ENCODE peak calls at places on chromosomes 16 and 17, in ten cellular contexts. One of them, this sample, is unnamed.
A peak's percentile ranks its signal among the peaks of the same experiment; 100 is the strongest.

GRCh38 chr17:37787055-37787720 is 42.3 kb upstream of the HNF1B start:
- DNase-seq in OCI-LY7: no peak
- DNase-seq in A549: peak; percentile 86
- DNase-seq in prostate gland: no peak
- DNase-seq in cardiac muscle cell: no peak
- DNase-seq in IMR-90: peak; percentile 72
- DNase-seq in neuronal stem cell: no peak
- DNase-seq in thoracic aorta: no peak
- DNase-seq in body of pancreas: peak; percentile 86
- DNase-seq in CD8-positive, alpha-beta T cell: no peak
- DNase-seq in this sample: no peak

GRCh38 chr16:82888616-82889015 is 261.8 kb downstream of the CDH13 start:
- DNase-seq in A549: no peak
- DNase-seq in cardiac muscle cell: no peak
- DNase-seq in CD8-positive, alpha-beta T cell: no peak
- DNase-seq in OCI-LY7: no peak
- DNase-seq in neuronal stem cell: no peak
- DNase-seq in IMR-90: peak; percentile 95
- DNase-seq in thoracic aorta: no peak
- DNase-seq in prostate gland: peak; percentile 20
- DNase-seq in body of pancreas: no peak
- DNase-seq in this sample: no peak

GRCh38 chr17:13601317-13601775 is 383 bp downstream of the HS3ST3A1 start:
- DNase-seq in prostate gland: no peak
- DNase-seq in cardiac muscle cell: peak; percentile 49
- DNase-seq in neuronal stem cell: no peak
- DNase-seq in thoracic aorta: no peak
- DNase-seq in CD8-positive, alpha-beta T cell: no peak
- DNase-seq in body of pancreas: no peak
- DNase-seq in A549: no peak
- DNase-seq in OCI-LY7: no peak
- DNase-seq in IMR-90: no peak
- DNase-seq in this sample: peak; percentile 68

GRCh38 chr17:2243953-2244352 is 59.6 kb downstream of the SMG6 start:
- DNase-seq in prostate gland: no peak
- DNase-seq in OCI-LY7: no peak
- DNase-seq in CD8-positive, alpha-beta T cell: no peak
- DNase-seq in cardiac muscle cell: no peak
- DNase-seq in IMR-90: peak; percentile 51
- DNase-seq in A549: no peak
- DNase-seq in body of pancreas: no peak
- DNase-seq in thoracic aorta: no peak
- DNase-seq in neuronal stem cell: no peak
- DNase-seq in this sample: no peak

GRCh38 chr16:10314811-10315210 is 71.0 kb upstream of the ATF7IP2 start:
- DNase-seq in neuronal stem cell: no peak
- DNase-seq in CD8-positive, alpha-beta T cell: no peak
- DNase-seq in prostate gland: no peak
- DNase-seq in body of pancreas: no peak
- DNase-seq in thoracic aorta: no peak
- DNase-seq in cardiac muscle cell: no peak
- DNase-seq in OCI-LY7: peak; percentile 66
- DNase-seq in A549: no peak
- DNase-seq in IMR-90: no peak
- DNase-seq in this sample: no peak

GRCh38 chr16:22089910-22090309 is 2.4 kb upstream of the VWA3A start:
- DNase-seq in IMR-90: no peak
- DNase-seq in prostate gland: no peak
- DNase-seq in body of pancreas: no peak
- DNase-seq in OCI-LY7: no peak
- DNase-seq in cardiac muscle cell: no peak
- DNase-seq in A549: no peak
- DNase-seq in thoracic aorta: no peak
- DNase-seq in CD8-positive, alpha-beta T cell: no peak
- DNase-seq in neuronal stem cell: no peak
- DNase-seq in this sample: no peak

GRCh38 chr16:75572859-75573542 is 6.8 kb downstream of the GABARAPL2 start:
- DNase-seq in prostate gland: no peak
- DNase-seq in body of pancreas: no peak
- DNase-seq in thoracic aorta: no peak
- DNase-seq in OCI-LY7: no peak
- DNase-seq in neuronal stem cell: no peak
- DNase-seq in CD8-positive, alpha-beta T cell: no peak
- DNase-seq in IMR-90: no peak
- DNase-seq in cardiac muscle cell: no peak
- DNase-seq in A549: no peak
- DNase-seq in this sample: no peak

GRCh38 chr16:4884972-4885874 is 37.9 kb downstream of the UBN1 start:
- DNase-seq in neuronal stem cell: no peak
- DNase-seq in CD8-positive, alpha-beta T cell: no peak
- DNase-seq in IMR-90: no peak
- DNase-seq in cardiac muscle cell: no peak
- DNase-seq in body of pancreas: no peak
- DNase-seq in prostate gland: no peak
- DNase-seq in OCI-LY7: no peak
- DNase-seq in thoracic aorta: no peak
- DNase-seq in A549: no peak
- DNase-seq in this sample: no peak

GRCh38 chr17:13025264-13025627 is 7.4 kb upstream of the ELAC2 start:
- DNase-seq in cardiac muscle cell: no peak
- DNase-seq in IMR-90: no peak
- DNase-seq in OCI-LY7: no peak
- DNase-seq in thoracic aorta: no peak
- DNase-seq in neuronal stem cell: no peak
- DNase-seq in prostate gland: no peak
- DNase-seq in CD8-positive, alpha-beta T cell: no peak
- DNase-seq in A549: no peak
- DNase-seq in body of pancreas: no peak
- DNase-seq in this sample: no peak

GRCh38 chr16:24921229-24921628 is 75.5 kb downstream of the SLC5A11 start:
- DNase-seq in neuronal stem cell: no peak
- DNase-seq in cardiac muscle cell: no peak
- DNase-seq in IMR-90: no peak
- DNase-seq in body of pancreas: no peak
- DNase-seq in prostate gland: no peak
- DNase-seq in A549: no peak
- DNase-seq in OCI-LY7: no peak
- DNase-seq in CD8-positive, alpha-beta T cell: peak; percentile 5
- DNase-seq in thoracic aorta: no peak
- DNase-seq in this sample: no peak

GRCh38 chr17:16991349-16992009 is 19.6 kb upstream of the TNFRSF13B start:
- DNase-seq in IMR-90: peak; percentile 57
- DNase-seq in prostate gland: peak; percentile 79
- DNase-seq in A549: peak; percentile 75
- DNase-seq in neuronal stem cell: peak; percentile 65
- DNase-seq in OCI-LY7: peak; percentile 90
- DNase-seq in body of pancreas: peak; percentile 89
- DNase-seq in thoracic aorta: no peak
- DNase-seq in CD8-positive, alpha-beta T cell: peak; percentile 84
- DNase-seq in cardiac muscle cell: peak; percentile 89
- DNase-seq in this sample: peak; percentile 45

GRCh38 chr17:44547625-44548297 is 9.5 kb upstream of the FZD2 start:
- DNase-seq in prostate gland: no peak
- DNase-seq in cardiac muscle cell: no peak
- DNase-seq in OCI-LY7: no peak
- DNase-seq in thoracic aorta: no peak
- DNase-seq in A549: no peak
- DNase-seq in body of pancreas: no peak
- DNase-seq in neuronal stem cell: no peak
- DNase-seq in IMR-90: no peak
- DNase-seq in CD8-positive, alpha-beta T cell: no peak
- DNase-seq in this sample: no peak

GRCh38 chr17:62085511-62086408 is 20.7 kb upstream of the MED13 start:
- DNase-seq in prostate gland: no peak
- DNase-seq in body of pancreas: no peak
- DNase-seq in cardiac muscle cell: no peak
- DNase-seq in IMR-90: peak; percentile 62
- DNase-seq in A549: no peak
- DNase-seq in CD8-positive, alpha-beta T cell: no peak
- DNase-seq in neuronal stem cell: no peak
- DNase-seq in thoracic aorta: no peak
- DNase-seq in OCI-LY7: no peak
- DNase-seq in this sample: no peak

GRCh38 chr17:77924757-77925336 is 33.7 kb upstream of the TNRC6C start:
- DNase-seq in thoracic aorta: no peak
- DNase-seq in prostate gland: no peak
- DNase-seq in cardiac muscle cell: no peak
- DNase-seq in CD8-positive, alpha-beta T cell: no peak
- DNase-seq in body of pancreas: peak; percentile 59
- DNase-seq in OCI-LY7: no peak
- DNase-seq in A549: no peak
- DNase-seq in neuronal stem cell: no peak
- DNase-seq in IMR-90: peak; percentile 49
- DNase-seq in this sample: no peak

GRCh38 chr17:65434878-65435277 is 126.6 kb downstream of the AXIN2 start:
- DNase-seq in thoracic aorta: no peak
- DNase-seq in prostate gland: no peak
- DNase-seq in neuronal stem cell: no peak
- DNase-seq in IMR-90: no peak
- DNase-seq in CD8-positive, alpha-beta T cell: no peak
- DNase-seq in OCI-LY7: no peak
- DNase-seq in cardiac muscle cell: no peak
- DNase-seq in A549: no peak
- DNase-seq in body of pancreas: no peak
- DNase-seq in this sample: no peak

GRCh38 chr16:3643095-3643730 is 11.3 kb upstream of the DNASE1 start:
- DNase-seq in OCI-LY7: no peak
- DNase-seq in A549: no peak
- DNase-seq in body of pancreas: no peak
- DNase-seq in prostate gland: no peak
- DNase-seq in neuronal stem cell: no peak
- DNase-seq in thoracic aorta: no peak
- DNase-seq in cardiac muscle cell: no peak
- DNase-seq in CD8-positive, alpha-beta T cell: no peak
- DNase-seq in IMR-90: no peak
- DNase-seq in this sample: peak; percentile 32
- H3K4me1 ChIP-seq in OCI-LY7: peaks cover under 1% of the 10 kb centered on the region
- H3K4me1 ChIP-seq in A549: peaks cover 16% of the 10 kb centered on the region
- H3K4me1 ChIP-seq in body of pancreas: peaks cover 14% of the 10 kb centered on the region
- H3K4me1 ChIP-seq in prostate gland: peaks cover 27% of the 10 kb centered on the region
- H3K4me1 ChIP-seq in neuronal stem cell: peaks cover 16% of the 10 kb centered on the region
- H3K4me1 ChIP-seq in thoracic aorta: no peaks in the 10 kb centered on the region
- H3K4me1 ChIP-seq in cardiac muscle cell: peaks cover 2% of the 10 kb centered on the region
- H3K4me1 ChIP-seq in CD8-positive, alpha-beta T cell: no peaks in the 10 kb centered on the region
- H3K4me1 ChIP-seq in IMR-90: peaks cover 10% of the 10 kb centered on the region
- H3K4me1 ChIP-seq in this sample: no peaks in the 10 kb centered on the region

GRCh38 chr17:27109346-27109745 is 184.6 kb upstream of the WSB1 start:
- DNase-seq in CD8-positive, alpha-beta T cell: no peak
- DNase-seq in OCI-LY7: no peak
- DNase-seq in body of pancreas: no peak
- DNase-seq in A549: no peak
- DNase-seq in prostate gland: no peak
- DNase-seq in cardiac muscle cell: no peak
- DNase-seq in neuronal stem cell: no peak
- DNase-seq in IMR-90: no peak
- DNase-seq in thoracic aorta: no peak
- DNase-seq in this sample: no peak
- H3K9me3 ChIP-seq in CD8-positive, alpha-beta T cell: no peaks in the 10 kb centered on the region
- H3K9me3 ChIP-seq in OCI-LY7: no peaks in the 10 kb centered on the region
- H3K9me3 ChIP-seq in body of pancreas: no peaks in the 10 kb centered on the region
- H3K9me3 ChIP-seq in A549: no peaks in the 10 kb centered on the region
- H3K9me3 ChIP-seq in prostate gland: no peaks in the 10 kb centered on the region
- H3K9me3 ChIP-seq in cardiac muscle cell: no peaks in the 10 kb centered on the region
- H3K9me3 ChIP-seq in neuronal stem cell: no peaks in the 10 kb centered on the region
- H3K9me3 ChIP-seq in IMR-90: no peaks in the 10 kb centered on the region
- H3K9me3 ChIP-seq in thoracic aorta: no peaks in the 10 kb centered on the region
- H3K9me3 ChIP-seq in this sample: no peaks in the 10 kb centered on the region

GRCh38 chr16:87201777-87202176 is 115.4 kb downstream of the C16orf95 start:
- DNase-seq in body of pancreas: no peak
- DNase-seq in IMR-90: no peak
- DNase-seq in A549: no peak
- DNase-seq in thoracic aorta: no peak
- DNase-seq in CD8-positive, alpha-beta T cell: no peak
- DNase-seq in OCI-LY7: no peak
- DNase-seq in neuronal stem cell: no peak
- DNase-seq in cardiac muscle cell: no peak
- DNase-seq in prostate gland: no peak
- DNase-seq in this sample: no peak

GRCh38 chr16:87199901-87200300 is 117.3 kb downstream of the C16orf95 start:
- DNase-seq in A549: no peak
- DNase-seq in thoracic aorta: no peak
- DNase-seq in prostate gland: no peak
- DNase-seq in OCI-LY7: no peak
- DNase-seq in cardiac muscle cell: no peak
- DNase-seq in body of pancreas: no peak
- DNase-seq in neuronal stem cell: no peak
- DNase-seq in IMR-90: no peak
- DNase-seq in CD8-positive, alpha-beta T cell: no peak
- DNase-seq in this sample: no peak

GRCh38 chr16:87201052-87201451 is 116.1 kb downstream of the C16orf95 start:
- DNase-seq in cardiac muscle cell: no peak
- DNase-seq in neuronal stem cell: no peak
- DNase-seq in body of pancreas: peak; percentile 37
- DNase-seq in IMR-90: peak; percentile 99
- DNase-seq in CD8-positive, alpha-beta T cell: no peak
- DNase-seq in A549: peak; percentile 56
- DNase-seq in prostate gland: no peak
- DNase-seq in OCI-LY7: no peak
- DNase-seq in thoracic aorta: peak; percentile 76
- DNase-seq in this sample: peak; percentile 90

GRCh38 chr16:87199379-87199778 is 117.8 kb downstream of the C16orf95 start:
- DNase-seq in cardiac muscle cell: no peak
- DNase-seq in thoracic aorta: no peak
- DNase-seq in IMR-90: no peak
- DNase-seq in prostate gland: no peak
- DNase-seq in A549: no peak
- DNase-seq in body of pancreas: no peak
- DNase-seq in neuronal stem cell: no peak
- DNase-seq in CD8-positive, alpha-beta T cell: no peak
- DNase-seq in OCI-LY7: no peak
- DNase-seq in this sample: no peak

DNA sequence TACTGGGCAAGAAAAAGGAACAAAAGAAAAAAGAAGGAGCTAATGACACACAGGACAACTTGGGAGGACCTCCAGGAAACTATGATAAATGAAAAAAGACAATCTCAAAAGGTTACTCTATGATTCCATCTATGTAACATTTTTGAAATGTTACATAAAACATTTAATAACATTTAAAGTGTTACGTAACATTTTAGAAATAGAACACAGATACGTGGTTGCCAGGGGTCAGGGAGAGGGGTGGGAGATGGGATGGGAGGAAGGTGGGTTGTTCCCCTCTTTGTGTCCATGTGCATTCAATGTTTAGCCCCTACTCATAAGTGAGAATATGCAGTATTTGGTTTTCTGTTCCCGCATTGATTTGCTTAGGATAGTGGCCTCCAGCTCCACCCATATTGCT is 116.6 kb downstream of the C16orf95 start:
- DNase-seq in IMR-90: no peak
- DNase-seq in CD8-positive, alpha-beta T cell: no peak
- DNase-seq in body of pancreas: no peak
- DNase-seq in cardiac muscle cell: no peak
- DNase-seq in A549: no peak
- DNase-seq in thoracic aorta: no peak
- DNase-seq in prostate gland: no peak
- DNase-seq in neuronal stem cell: no peak
- DNase-seq in OCI-LY7: no peak
- DNase-seq in this sample: no peak
- H3K27ac ChIP-seq in IMR-90: no peak overlapping the region
- H3K27ac ChIP-seq in CD8-positive, alpha-beta T cell: no peak overlapping the region
- H3K27ac ChIP-seq in body of pancreas: no peak overlapping the region
- H3K27ac ChIP-seq in cardiac muscle cell: no peak overlapping the region
- H3K27ac ChIP-seq in A549: no peak overlapping the region
- H3K27ac ChIP-seq in thoracic aorta: peak overlapping the region; percentile 70
- H3K27ac ChIP-seq in prostate gland: no peak overlapping the region
- H3K27ac ChIP-seq in neuronal stem cell: no peak overlapping the region
- H3K27ac ChIP-seq in OCI-LY7: no peak overlapping the region
- H3K27ac ChIP-seq in this sample: peak overlapping the region; percentile 72

GRCh38 chr16:67540756-67541155 is 12.1 kb downstream of the RIPOR1 start:
- DNase-seq in IMR-90: no peak
- DNase-seq in thoracic aorta: no peak
- DNase-seq in CD8-positive, alpha-beta T cell: no peak
- DNase-seq in A549: no peak
- DNase-seq in body of pancreas: no peak
- DNase-seq in cardiac muscle cell: no peak
- DNase-seq in prostate gland: no peak
- DNase-seq in OCI-LY7: no peak
- DNase-seq in neuronal stem cell: no peak
- DNase-seq in this sample: no peak
- H3K4me1 ChIP-seq in IMR-90: peaks cover 12% of the 10 kb centered on the region
- H3K4me1 ChIP-seq in thoracic aorta: peaks cover 29% of the 10 kb centered on the region
- H3K4me1 ChIP-seq in CD8-positive, alpha-beta T cell: peaks cover 25% of the 10 kb centered on the region
- H3K4me1 ChIP-seq in A549: peaks cover 9% of the 10 kb centered on the region
- H3K4me1 ChIP-seq in body of pancreas: peaks cover 59% of the 10 kb centered on the region
- H3K4me1 ChIP-seq in cardiac muscle cell: peaks cover 6% of the 10 kb centered on the region
- H3K4me1 ChIP-seq in prostate gland: no peaks in the 10 kb centered on the region
- H3K4me1 ChIP-seq in OCI-LY7: peaks cover 51% of the 10 kb centered on the region
- H3K4me1 ChIP-seq in neuronal stem cell: peaks cover 13% of the 10 kb centered on the region
- H3K4me1 ChIP-seq in this sample: peaks cover 26% of the 10 kb centered on the region

This sample was measured in SJSA1.